ENCODE peak calls at places on chromosomes 2 and 18, in four cellular contexts. One of them, this sample, is unnamed.

GRCh38 chr2:10258326-10258725 is 44.4 kb upstream of the HPCAL1 start:
- DNase-seq in activated CD8-positive, alpha-beta memory T cell treated with anti-CD3 and anti-CD28 coated beads, Interleukin-2, amount 50 U/mL, for 48 hours: no peak
- DNase-seq in NCI-H460: no peak
- DNase-seq in mammary epithelial cell: no peak
- DNase-seq in this sample: no peak

GRCh38 chr2:151793123-151793522 is 35.1 kb downstream of the ARL5A start:
- DNase-seq in NCI-H460: no peak
- DNase-seq in mammary epithelial cell: no peak
- DNase-seq in activated CD8-positive, alpha-beta memory T cell treated with anti-CD3 and anti-CD28 coated beads, Interleukin-2, amount 50 U/mL, for 48 hours: no peak
- DNase-seq in this sample: no peak

GRCh38 chr2:132521321-132521720 is 104.7 kb downstream of the GPR39 start:
- DNase-seq in activated CD8-positive, alpha-beta memory T cell treated with anti-CD3 and anti-CD28 coated beads, Interleukin-2, amount 50 U/mL, for 48 hours: no peak
- DNase-seq in NCI-H460: no peak
- DNase-seq in mammary epithelial cell: peak
- DNase-seq in this sample: no peak

GRCh38 chr2:211133766-211134165 is 577.4 kb downstream of the CPS1 start:
- DNase-seq in NCI-H460: no peak
- DNase-seq in mammary epithelial cell: peak
- DNase-seq in activated CD8-positive, alpha-beta memory T cell treated with anti-CD3 and anti-CD28 coated beads, Interleukin-2, amount 50 U/mL, for 48 hours: no peak
- DNase-seq in this sample: no peak

GRCh38 chr2:201470821-201471731 is 19.5 kb downstream of the STRADB start:
- DNase-seq in activated CD8-positive, alpha-beta memory T cell treated with anti-CD3 and anti-CD28 coated beads, Interleukin-2, amount 50 U/mL, for 48 hours: no peak
- DNase-seq in mammary epithelial cell: peak
- DNase-seq in NCI-H460: no peak
- DNase-seq in this sample: no peak

GRCh38 chr18:27604583-27604982 is 419.5 kb upstream of the CHST9 start:
- DNase-seq in activated CD8-positive, alpha-beta memory T cell treated with anti-CD3 and anti-CD28 coated beads, Interleukin-2, amount 50 U/mL, for 48 hours: no peak
- DNase-seq in NCI-H460: no peak
- DNase-seq in mammary epithelial cell: no peak
- DNase-seq in this sample: no peak

GRCh38 chr18:37987901-37988300 is 422.3 kb upstream of the CELF4 start:
- DNase-seq in NCI-H460: no peak
- DNase-seq in activated CD8-positive, alpha-beta memory T cell treated with anti-CD3 and anti-CD28 coated beads, Interleukin-2, amount 50 U/mL, for 48 hours: no peak
- DNase-seq in mammary epithelial cell: no peak
- DNase-seq in this sample: no peak

GRCh38 chr2:226461981-226462380 is 337.6 kb downstream of the IRS1 start:
- DNase-seq in activated CD8-positive, alpha-beta memory T cell treated with anti-CD3 and anti-CD28 coated beads, Interleukin-2, amount 50 U/mL, for 48 hours: no peak
- DNase-seq in mammary epithelial cell: no peak
- DNase-seq in NCI-H460: no peak
- DNase-seq in this sample: no peak

GRCh38 chr2:76599732-76600368 is 889.1 kb upstream of the GCFC2 start:
- DNase-seq in mammary epithelial cell: peak
- DNase-seq in activated CD8-positive, alpha-beta memory T cell treated with anti-CD3 and anti-CD28 coated beads, Interleukin-2, amount 50 U/mL, for 48 hours: no peak
- DNase-seq in NCI-H460: peak
- DNase-seq in this sample: no peak

GRCh38 chr2:28906376-28906775 is 11.9 kb downstream of the WDR43 start:
- DNase-seq in mammary epithelial cell: no peak
- DNase-seq in activated CD8-positive, alpha-beta memory T cell treated with anti-CD3 and anti-CD28 coated beads, Interleukin-2, amount 50 U/mL, for 48 hours: no peak
- DNase-seq in NCI-H460: no peak
- DNase-seq in this sample: no peak

GRCh38 chr2:121175326-121175725 is 109.7 kb downstream of the TFCP2L1 start:
- DNase-seq in NCI-H460: no peak
- DNase-seq in activated CD8-positive, alpha-beta memory T cell treated with anti-CD3 and anti-CD28 coated beads, Interleukin-2, amount 50 U/mL, for 48 hours: no peak
- DNase-seq in mammary epithelial cell: no peak
- DNase-seq in this sample: no peak

GRCh38 chr18:70149616-70150301 is 55.7 kb downstream of the RTTN start:
- DNase-seq in mammary epithelial cell: no peak
- DNase-seq in activated CD8-positive, alpha-beta memory T cell treated with anti-CD3 and anti-CD28 coated beads, Interleukin-2, amount 50 U/mL, for 48 hours: no peak
- DNase-seq in NCI-H460: no peak
- DNase-seq in this sample: no peak

This sample was measured in naive thymus-derived CD8-positive, alpha-beta T cell.